ENCODE peak calls at places on chromosomes 16 and 17, in six cellular contexts. V is trophoblast cell, A is IMR-90, F is mesenchymal stem cell, P is H1, H is neuronal stem cell. D is an unnamed sample.

GRCh38 chr17:73575470-73576235 is 68.6 kb downstream of the SDK2 start:
- DNase-seq in V (no peak), A (no peak), H (no peak), F (no peak), P (no peak), D (no peak)

GRCh38 chr17:49360796-49361128 is 1.3 kb downstream of the ZNF652 start:
- DNase-seq in P (no peak), H (no peak), V (no peak), F (no peak), A (peak; percentile 21), D (no peak)

GRCh38 chr16:65855171-65856145 is 511.0 kb upstream of the CDH5 start:
- DNase-seq in P (no peak), H (no peak), A (no peak), F (no peak), V (no peak), D (no peak)

GRCh38 chr17:80902197-80903019 is 89.2 kb upstream of the CHMP6 start:
- DNase-seq in H (no peak), V (no peak), P (no peak), F (no peak), A (no peak), D (no peak)

GRCh38 chr16:64543401-64543800 is 578.5 kb downstream of the CDH11 start:
- DNase-seq in V (no peak), H (no peak), A (no peak), F (no peak), P (no peak), D (no peak)

GRCh38 chr16:67673712-67674580 is 7.3 kb downstream of the C16orf86 start:
- DNase-seq in F (no peak), P (no peak), A (no peak), H (no peak), V (no peak), D (no peak)

GRCh38 chr17:21300601-21301571 is 16.4 kb downstream of the MAP2K3 start:
- DNase-seq in V (no peak), A (no peak), P (no peak), F (no peak), H (no peak), D (no peak)

GRCh38 chr16:20773679-20774078 is 9.9 kb downstream of the ACSM3 start:
- DNase-seq in A (no peak), P (no peak), H (no peak), V (no peak), F (no peak), D (no peak)

GRCh38 chr17:45314761-45315549 is 1.9 kb downstream of the MAP3K14 start:
- DNase-seq in P (no peak), A (peak; percentile 46), V (no peak), H (no peak), F (no peak), D (no peak)

GRCh38 chr17:31404028-31404949 is 12.8 kb downstream of the RAB11FIP4 start:
- DNase-seq in H (no peak), F (no peak), V (peak; percentile 94), A (no peak), P (no peak), D (no peak)

GRCh38 chr17:47205419-47205963 is 3.7 kb upstream of the MYL4 start:
- DNase-seq in A (peak; percentile 68), H (no peak), P (no peak), V (peak; percentile 94), F (peak; percentile 77), D (peak; percentile 89)

GRCh38 chr16:23060458-23061320 is 88.6 kb downstream of the USP31 start:
- DNase-seq in A (peak; percentile 77), F (peak; percentile 75), H (peak; percentile 64), P (peak; percentile 9), V (peak; percentile 69), D (peak; percentile 69)

GRCh38 chr17:38922538-38923291 is 2.7 kb upstream of the LASP1NB start:
- DNase-seq in H (peak; percentile 48), A (peak; percentile 69), P (no peak), V (no peak), F (peak; percentile 61), D (peak; percentile 81)

GRCh38 chr16:11138769-11139623 is 117.0 kb downstream of the SOCS1 start:
- DNase-seq in F (peak; percentile 57), V (peak; percentile 27), A (peak; percentile 44), H (no peak), P (no peak), D (peak; percentile 91)

GRCh38 chr16:67157892-67158635 is 1.6 kb downstream of the TRADD start:
- DNase-seq in A (no peak), P (no peak), F (no peak), H (no peak), V (no peak), D (no peak)

GRCh38 chr16:71348262-71349085 is 10.0 kb upstream of the CALB2 start:
- DNase-seq in P (no peak), A (no peak), H (no peak), V (no peak), F (no peak), D (no peak)

GRCh38 chr16:19883296-19883951 is 1.2 kb downstream of the GPRC5B start:
- DNase-seq in A (peak; percentile 25), P (no peak), H (no peak), F (peak; percentile 51), V (no peak), D (peak; percentile 93)

GRCh38 chr17:75417054-75417453 is 11.6 kb upstream of the GRB2 start:
- DNase-seq in V (no peak), A (no peak), F (no peak), H (no peak), P (no peak), D (no peak)

GRCh38 chr17:38320482-38320881 is 23.3 kb downstream of the GPR179 start:
- DNase-seq in A (no peak), P (no peak), H (no peak), F (no peak), V (peak; percentile 95), D (peak; percentile 54)

GRCh38 chr16:2752850-2753522 is 548 bp downstream of the SRRM2 start:
- DNase-seq in V (peak; percentile 65), P (no peak), F (peak; percentile 82), A (peak; percentile 77), H (no peak), D (peak; percentile 88)

GRCh38 chr17:6098466-6099180 is 28.4 kb downstream of the WSCD1 start:
- DNase-seq in V (no peak), P (no peak), A (no peak), F (no peak), H (no peak), D (peak; percentile 28)

GRCh38 chr17:13601776-13602551 is at the start of gene HS3ST3A1:
- DNase-seq in H (peak; percentile 85), P (peak; percentile 73), V (peak; percentile 64), A (peak; percentile 82), F (peak; percentile 69), D (peak; percentile 96)

GRCh38 chr16:65002265-65002664 is 119.6 kb downstream of the CDH11 start:
- DNase-seq in P (no peak), H (no peak), F (peak; percentile 87), V (no peak), A (peak; percentile 91), D (no peak)

GRCh38 chr16:75617121-75617520 is 6.0 kb downstream of the ADAT1 start:
- DNase-seq in F (no peak), P (no peak), H (no peak), V (no peak), A (no peak), D (no peak)
- H3K36me3 ChIP-seq in F (peaks cover 36% of the 10 kb centered on the region), P (peaks cover 9% of the 10 kb centered on the region), H (peaks cover 88% of the 10 kb centered on the region), V (peaks cover 47% of the 10 kb centered on the region), A (peaks cover 40% of the 10 kb centered on the region), D (peaks cover 11% of the 10 kb centered on the region)

DNA sequence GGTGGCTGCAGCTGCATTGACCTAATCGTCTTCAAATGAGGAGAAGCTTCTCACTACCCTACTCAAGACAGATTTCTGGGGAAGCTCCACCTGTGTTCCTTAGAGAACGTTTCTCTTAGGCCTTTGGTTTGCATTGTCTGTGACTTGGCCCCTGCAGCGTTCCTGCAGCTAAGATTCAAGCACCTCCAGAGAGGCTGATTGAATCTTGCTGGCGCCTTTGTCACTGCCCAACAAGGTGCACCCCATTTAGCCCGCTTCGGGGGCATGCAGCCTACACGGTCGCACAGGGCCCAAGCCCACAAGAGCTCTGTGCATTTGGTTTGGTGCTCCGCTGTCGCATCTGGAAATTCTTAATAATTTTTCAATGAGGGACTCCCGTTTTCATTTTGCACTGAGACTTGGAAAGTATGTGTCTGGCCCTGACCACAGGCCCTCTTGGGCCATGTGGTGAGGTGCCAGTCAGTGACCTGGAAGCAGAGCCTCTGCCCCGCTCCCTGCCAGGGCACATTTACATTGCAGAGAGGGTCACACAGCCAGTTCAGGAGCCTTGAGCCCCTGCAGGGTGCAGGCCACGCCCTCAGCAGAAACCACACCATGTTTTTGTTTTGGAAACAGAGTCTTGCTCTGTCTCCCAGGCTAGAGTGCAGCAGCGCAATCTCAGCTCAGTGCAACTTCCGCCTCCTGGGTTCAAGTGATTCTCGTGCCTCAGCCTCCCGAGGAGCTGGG is 51.1 kb upstream of the CACNG5 start:
- DNase-seq in A (no peak), V (no peak), F (no peak), P (no peak), H (no peak), D (no peak)
- H2BK5ac ChIP-seq in A (no peak overlapping the region), V (no peak overlapping the region), F (no peak overlapping the region), P (peak overlapping the region; percentile 50), H (no peak overlapping the region), D (no peak overlapping the region)

DNA sequence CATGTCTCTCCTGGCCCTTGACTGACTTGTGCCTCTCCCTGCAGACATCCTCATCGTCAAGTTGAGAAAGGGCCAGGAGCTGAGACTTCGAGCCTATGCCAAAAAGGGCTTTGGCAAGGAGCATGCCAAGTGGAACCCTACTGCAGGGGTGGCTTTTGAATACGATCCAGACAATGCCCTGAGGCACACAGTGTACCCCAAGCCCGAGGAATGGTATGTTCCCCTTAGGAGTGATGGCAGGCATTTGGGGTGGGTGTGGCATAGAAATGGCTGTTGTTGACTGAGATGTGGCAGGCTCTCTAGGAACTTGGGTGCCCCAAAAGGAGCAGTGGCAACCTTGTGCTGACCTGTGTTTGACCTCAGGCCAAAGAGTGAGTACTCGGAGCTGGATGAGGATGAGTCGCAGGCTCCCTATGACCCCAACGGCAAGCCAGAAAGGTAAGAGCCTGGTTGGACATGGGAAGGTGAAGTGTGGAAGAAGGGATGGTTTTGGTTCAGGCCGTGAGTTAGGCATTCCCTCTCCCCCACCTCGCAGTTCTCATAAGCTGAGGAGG is 7.5 kb downstream of the POLR2C start:
- DNase-seq in H (no peak), F (no peak), V (no peak), A (no peak), P (no peak), D (no peak)
- H3K36me3 ChIP-seq in H (peaks cover 90% of the 10 kb centered on the region), F (peaks cover 62% of the 10 kb centered on the region), V (peaks cover 82% of the 10 kb centered on the region), A (peaks cover 65% of the 10 kb centered on the region), P (peaks cover 20% of the 10 kb centered on the region), D (peaks cover 29% of the 10 kb centered on the region)

DNA sequence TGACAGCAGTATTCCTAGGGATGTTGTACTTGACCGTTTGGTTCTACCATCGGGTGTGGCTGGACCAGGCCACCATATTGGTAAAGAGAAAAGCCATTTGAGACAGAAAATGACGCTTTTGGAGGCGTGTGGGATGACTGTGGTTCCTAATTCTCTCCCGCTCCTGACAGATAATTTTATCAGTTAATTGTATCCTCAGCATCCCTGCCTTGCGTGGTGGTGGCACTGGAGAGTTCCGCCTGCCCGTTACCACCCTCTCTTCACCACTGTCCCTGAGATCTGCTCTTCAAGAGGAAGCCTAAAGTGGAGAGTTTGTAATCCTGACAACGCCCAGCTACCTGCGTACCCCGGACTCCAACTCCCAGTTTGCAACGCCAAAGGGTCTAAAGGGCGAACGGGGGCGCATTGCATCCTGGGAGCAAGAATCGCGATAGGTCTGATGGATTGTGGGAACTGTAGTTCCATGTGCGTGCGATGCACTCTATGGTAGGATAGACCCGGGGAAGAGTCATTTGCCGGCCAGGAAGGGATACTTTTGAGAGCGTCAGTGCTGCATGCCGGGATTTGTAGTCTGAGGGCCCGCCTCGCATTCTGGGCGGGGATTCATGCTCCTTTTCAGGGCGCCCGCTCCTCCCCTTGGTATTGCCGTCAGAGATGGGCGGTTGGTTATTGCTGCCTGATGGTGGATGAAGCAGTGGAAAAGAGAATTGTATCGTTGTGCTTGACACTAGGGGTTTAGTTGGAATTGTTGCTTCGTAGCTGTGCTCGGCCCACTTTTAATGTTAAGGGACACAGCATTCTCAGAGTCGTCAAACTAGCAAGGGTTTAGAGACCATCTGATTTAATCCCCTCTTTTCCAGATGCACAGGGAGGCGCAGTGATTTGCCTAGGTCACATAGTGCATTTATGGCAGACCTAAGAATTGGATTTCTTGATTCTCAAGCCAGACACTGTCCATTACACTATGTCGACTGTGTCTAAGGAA is 965 bp upstream of the PHF12 start:
- DNase-seq in H (peak; percentile 99), F (peak; percentile 100), P (peak; percentile 96), V (peak; percentile 97), A (peak; percentile 99), D (peak; percentile 100)
- H2BK5ac ChIP-seq in H (no peak overlapping the region), F (peak overlapping the region; percentile 80), P (peak overlapping the region; percentile 92), V (peak overlapping the region; percentile 87), A (peak overlapping the region; percentile 95), D (peak overlapping the region; percentile 36)